ENCODE peak calls at places on chromosome 12, in ten cellular contexts. One of them, this sample, is unnamed.

GRCh38 chr12:14238224-14238792 is 127.2 kb upstream of the ATF7IP start:
- DNase-seq in HFFc6: peak; percentile 28
- DNase-seq in NCI-H1105 treated with DMSO at 0.1 percent for 48 hours: peak; percentile 53
- DNase-seq in stimulated activated CD4-positive, alpha-beta T cell treated with anti-CD3 and anti-CD28 coated beads, Interleukin-4, amount 100 ng/mL, for 24 hours: no peak
- DNase-seq in D721Med: no peak
- DNase-seq in activated naive CD8-positive, alpha-beta T cell treated with anti-CD3 and anti-CD28 coated beads for 36 hours: no peak
- DNase-seq in amniotic stem cell: peak; percentile 6
- DNase-seq in ELR: peak; percentile 61
- DNase-seq in HT-29: peak; percentile 63
- DNase-seq in body of pancreas: no peak
- DNase-seq in this sample: peak; percentile 51

GRCh38 chr12:11872055-11872454 is 198.7 kb upstream of the BCL2L14 start:
- DNase-seq in HFFc6: no peak
- DNase-seq in NCI-H1105 treated with DMSO at 0.1 percent for 48 hours: no peak
- DNase-seq in stimulated activated CD4-positive, alpha-beta T cell treated with anti-CD3 and anti-CD28 coated beads, Interleukin-4, amount 100 ng/mL, for 24 hours: no peak
- DNase-seq in D721Med: no peak
- DNase-seq in activated naive CD8-positive, alpha-beta T cell treated with anti-CD3 and anti-CD28 coated beads for 36 hours: no peak
- DNase-seq in amniotic stem cell: no peak
- DNase-seq in ELR: no peak
- DNase-seq in HT-29: no peak
- DNase-seq in body of pancreas: peak; percentile 20
- DNase-seq in this sample: no peak

GRCh38 chr12:113072136-113072535 is 15.6 kb downstream of the DTX1 start:
- DNase-seq in HFFc6: peak; percentile 26
- DNase-seq in NCI-H1105 treated with DMSO at 0.1 percent for 48 hours: no peak
- DNase-seq in stimulated activated CD4-positive, alpha-beta T cell treated with anti-CD3 and anti-CD28 coated beads, Interleukin-4, amount 100 ng/mL, for 24 hours: no peak
- DNase-seq in D721Med: no peak
- DNase-seq in activated naive CD8-positive, alpha-beta T cell treated with anti-CD3 and anti-CD28 coated beads for 36 hours: no peak
- DNase-seq in amniotic stem cell: no peak
- DNase-seq in ELR: no peak
- DNase-seq in HT-29: no peak
- DNase-seq in body of pancreas: no peak
- DNase-seq in this sample: no peak

GRCh38 chr12:118359541-118359915 is 13.2 kb downstream of the TAOK3 start:
- DNase-seq in HFFc6: no peak
- DNase-seq in NCI-H1105 treated with DMSO at 0.1 percent for 48 hours: no peak
- DNase-seq in stimulated activated CD4-positive, alpha-beta T cell treated with anti-CD3 and anti-CD28 coated beads, Interleukin-4, amount 100 ng/mL, for 24 hours: peak; percentile 23
- DNase-seq in D721Med: no peak
- DNase-seq in activated naive CD8-positive, alpha-beta T cell treated with anti-CD3 and anti-CD28 coated beads for 36 hours: peak; percentile 11
- DNase-seq in amniotic stem cell: no peak
- DNase-seq in ELR: no peak
- DNase-seq in HT-29: no peak
- DNase-seq in body of pancreas: no peak
- DNase-seq in this sample: no peak

GRCh38 chr12:10968765-10969456 is 17.8 kb downstream of the TAS2R50 start:
- DNase-seq in HFFc6: peak; percentile 19
- DNase-seq in NCI-H1105 treated with DMSO at 0.1 percent for 48 hours: no peak
- DNase-seq in stimulated activated CD4-positive, alpha-beta T cell treated with anti-CD3 and anti-CD28 coated beads, Interleukin-4, amount 100 ng/mL, for 24 hours: no peak
- DNase-seq in D721Med: no peak
- DNase-seq in activated naive CD8-positive, alpha-beta T cell treated with anti-CD3 and anti-CD28 coated beads for 36 hours: no peak
- DNase-seq in amniotic stem cell: no peak
- DNase-seq in ELR: peak; percentile 40
- DNase-seq in HT-29: no peak
- DNase-seq in body of pancreas: peak; percentile 34
- DNase-seq in this sample: no peak

GRCh38 chr12:22657538-22657937 is 32.6 kb downstream of the ETNK1 start:
- DNase-seq in HFFc6: no peak
- DNase-seq in NCI-H1105 treated with DMSO at 0.1 percent for 48 hours: no peak
- DNase-seq in stimulated activated CD4-positive, alpha-beta T cell treated with anti-CD3 and anti-CD28 coated beads, Interleukin-4, amount 100 ng/mL, for 24 hours: no peak
- DNase-seq in D721Med: no peak
- DNase-seq in activated naive CD8-positive, alpha-beta T cell treated with anti-CD3 and anti-CD28 coated beads for 36 hours: no peak
- DNase-seq in amniotic stem cell: no peak
- DNase-seq in ELR: peak; percentile 54
- DNase-seq in HT-29: no peak
- DNase-seq in body of pancreas: no peak
- DNase-seq in this sample: no peak

GRCh38 chr12:124861492-124861891 is 2.2 kb downstream of the SCARB1 start:
- DNase-seq in HFFc6: no peak
- DNase-seq in NCI-H1105 treated with DMSO at 0.1 percent for 48 hours: no peak
- DNase-seq in stimulated activated CD4-positive, alpha-beta T cell treated with anti-CD3 and anti-CD28 coated beads, Interleukin-4, amount 100 ng/mL, for 24 hours: no peak
- DNase-seq in D721Med: no peak
- DNase-seq in activated naive CD8-positive, alpha-beta T cell treated with anti-CD3 and anti-CD28 coated beads for 36 hours: no peak
- DNase-seq in amniotic stem cell: no peak
- DNase-seq in ELR: no peak
- DNase-seq in HT-29: peak; percentile 44
- DNase-seq in body of pancreas: no peak
- DNase-seq in this sample: no peak

GRCh38 chr12:77841467-77842054 is 10.9 kb downstream of the NAV3 start:
- DNase-seq in HFFc6: no peak
- DNase-seq in NCI-H1105 treated with DMSO at 0.1 percent for 48 hours: no peak
- DNase-seq in stimulated activated CD4-positive, alpha-beta T cell treated with anti-CD3 and anti-CD28 coated beads, Interleukin-4, amount 100 ng/mL, for 24 hours: no peak
- DNase-seq in D721Med: no peak
- DNase-seq in activated naive CD8-positive, alpha-beta T cell treated with anti-CD3 and anti-CD28 coated beads for 36 hours: no peak
- DNase-seq in amniotic stem cell: no peak
- DNase-seq in ELR: no peak
- DNase-seq in HT-29: peak; percentile 58
- DNase-seq in body of pancreas: no peak
- DNase-seq in this sample: peak; percentile 23

GRCh38 chr12:110278137-110278536 is 2.9 kb upstream of the ATP2A2 start:
- DNase-seq in HFFc6: no peak
- DNase-seq in NCI-H1105 treated with DMSO at 0.1 percent for 48 hours: no peak
- DNase-seq in stimulated activated CD4-positive, alpha-beta T cell treated with anti-CD3 and anti-CD28 coated beads, Interleukin-4, amount 100 ng/mL, for 24 hours: no peak
- DNase-seq in D721Med: no peak
- DNase-seq in activated naive CD8-positive, alpha-beta T cell treated with anti-CD3 and anti-CD28 coated beads for 36 hours: no peak
- DNase-seq in amniotic stem cell: no peak
- DNase-seq in ELR: no peak
- DNase-seq in HT-29: no peak
- DNase-seq in body of pancreas: no peak
- DNase-seq in this sample: no peak

GRCh38 chr12:25677180-25677937 is 124.3 kb upstream of the LMNTD1 start:
- DNase-seq in HFFc6: no peak
- DNase-seq in NCI-H1105 treated with DMSO at 0.1 percent for 48 hours: no peak
- DNase-seq in stimulated activated CD4-positive, alpha-beta T cell treated with anti-CD3 and anti-CD28 coated beads, Interleukin-4, amount 100 ng/mL, for 24 hours: no peak
- DNase-seq in D721Med: no peak
- DNase-seq in activated naive CD8-positive, alpha-beta T cell treated with anti-CD3 and anti-CD28 coated beads for 36 hours: no peak
- DNase-seq in amniotic stem cell: no peak
- DNase-seq in ELR: peak; percentile 39
- DNase-seq in HT-29: no peak
- DNase-seq in body of pancreas: no peak
- DNase-seq in this sample: no peak

GRCh38 chr12:75893758-75894157 is 137.8 kb downstream of the PHLDA1 start:
- DNase-seq in HFFc6: no peak
- DNase-seq in NCI-H1105 treated with DMSO at 0.1 percent for 48 hours: no peak
- DNase-seq in stimulated activated CD4-positive, alpha-beta T cell treated with anti-CD3 and anti-CD28 coated beads, Interleukin-4, amount 100 ng/mL, for 24 hours: no peak
- DNase-seq in D721Med: no peak
- DNase-seq in activated naive CD8-positive, alpha-beta T cell treated with anti-CD3 and anti-CD28 coated beads for 36 hours: no peak
- DNase-seq in amniotic stem cell: no peak
- DNase-seq in ELR: no peak
- DNase-seq in HT-29: no peak
- DNase-seq in body of pancreas: no peak
- DNase-seq in this sample: no peak

GRCh38 chr12:110279976-110280783 is 867 bp upstream of the ATP2A2 start:
- DNase-seq in HFFc6: no peak
- DNase-seq in NCI-H1105 treated with DMSO at 0.1 percent for 48 hours: peak; percentile 74
- DNase-seq in stimulated activated CD4-positive, alpha-beta T cell treated with anti-CD3 and anti-CD28 coated beads, Interleukin-4, amount 100 ng/mL, for 24 hours: peak; percentile 64
- DNase-seq in D721Med: no peak
- DNase-seq in activated naive CD8-positive, alpha-beta T cell treated with anti-CD3 and anti-CD28 coated beads for 36 hours: peak; percentile 60
- DNase-seq in amniotic stem cell: no peak
- DNase-seq in ELR: peak; percentile 72
- DNase-seq in HT-29: peak; percentile 74
- DNase-seq in body of pancreas: peak; percentile 50
- DNase-seq in this sample: peak; percentile 51

GRCh38 chr12:24197517-24197916 is 248.0 kb upstream of the SOX5 start:
- DNase-seq in HFFc6: no peak
- DNase-seq in NCI-H1105 treated with DMSO at 0.1 percent for 48 hours: no peak
- DNase-seq in stimulated activated CD4-positive, alpha-beta T cell treated with anti-CD3 and anti-CD28 coated beads, Interleukin-4, amount 100 ng/mL, for 24 hours: no peak
- DNase-seq in D721Med: no peak
- DNase-seq in activated naive CD8-positive, alpha-beta T cell treated with anti-CD3 and anti-CD28 coated beads for 36 hours: no peak
- DNase-seq in amniotic stem cell: no peak
- DNase-seq in ELR: no peak
- DNase-seq in HT-29: no peak
- DNase-seq in body of pancreas: no peak
- DNase-seq in this sample: peak; percentile 21

GRCh38 chr12:95607642-95608041 is 56.4 kb upstream of the USP44 start:
- DNase-seq in HFFc6: no peak
- DNase-seq in NCI-H1105 treated with DMSO at 0.1 percent for 48 hours: peak; percentile 90
- DNase-seq in stimulated activated CD4-positive, alpha-beta T cell treated with anti-CD3 and anti-CD28 coated beads, Interleukin-4, amount 100 ng/mL, for 24 hours: no peak
- DNase-seq in D721Med: no peak
- DNase-seq in activated naive CD8-positive, alpha-beta T cell treated with anti-CD3 and anti-CD28 coated beads for 36 hours: no peak
- DNase-seq in amniotic stem cell: no peak
- DNase-seq in ELR: no peak
- DNase-seq in HT-29: no peak
- DNase-seq in body of pancreas: peak; percentile 78
- DNase-seq in this sample: no peak

GRCh38 chr12:100157427-100157821 is 14.8 kb upstream of the BLTP3B start:
- DNase-seq in HFFc6: no peak
- DNase-seq in NCI-H1105 treated with DMSO at 0.1 percent for 48 hours: no peak
- DNase-seq in stimulated activated CD4-positive, alpha-beta T cell treated with anti-CD3 and anti-CD28 coated beads, Interleukin-4, amount 100 ng/mL, for 24 hours: no peak
- DNase-seq in D721Med: no peak
- DNase-seq in activated naive CD8-positive, alpha-beta T cell treated with anti-CD3 and anti-CD28 coated beads for 36 hours: no peak
- DNase-seq in amniotic stem cell: no peak
- DNase-seq in ELR: no peak
- DNase-seq in HT-29: no peak
- DNase-seq in body of pancreas: no peak
- DNase-seq in this sample: no peak

GRCh38 chr12:76201316-76201715 is 116.8 kb upstream of the NAP1L1 start:
- DNase-seq in HFFc6: no peak
- DNase-seq in NCI-H1105 treated with DMSO at 0.1 percent for 48 hours: no peak
- DNase-seq in stimulated activated CD4-positive, alpha-beta T cell treated with anti-CD3 and anti-CD28 coated beads, Interleukin-4, amount 100 ng/mL, for 24 hours: no peak
- DNase-seq in D721Med: no peak
- DNase-seq in activated naive CD8-positive, alpha-beta T cell treated with anti-CD3 and anti-CD28 coated beads for 36 hours: no peak
- DNase-seq in amniotic stem cell: no peak
- DNase-seq in ELR: peak; percentile 18
- DNase-seq in HT-29: no peak
- DNase-seq in body of pancreas: no peak
- DNase-seq in this sample: no peak

GRCh38 chr12:71194657-71195056 is 36.9 kb upstream of the TSPAN8 start:
- DNase-seq in HFFc6: no peak
- DNase-seq in NCI-H1105 treated with DMSO at 0.1 percent for 48 hours: no peak
- DNase-seq in stimulated activated CD4-positive, alpha-beta T cell treated with anti-CD3 and anti-CD28 coated beads, Interleukin-4, amount 100 ng/mL, for 24 hours: no peak
- DNase-seq in D721Med: no peak
- DNase-seq in activated naive CD8-positive, alpha-beta T cell treated with anti-CD3 and anti-CD28 coated beads for 36 hours: no peak
- DNase-seq in amniotic stem cell: no peak
- DNase-seq in ELR: no peak
- DNase-seq in HT-29: no peak
- DNase-seq in body of pancreas: no peak
- DNase-seq in this sample: no peak

GRCh38 chr12:4910502-4911315 is 1.0 kb downstream of the KCNA1 start:
- DNase-seq in HFFc6: no peak
- DNase-seq in NCI-H1105 treated with DMSO at 0.1 percent for 48 hours: no peak
- DNase-seq in stimulated activated CD4-positive, alpha-beta T cell treated with anti-CD3 and anti-CD28 coated beads, Interleukin-4, amount 100 ng/mL, for 24 hours: no peak
- DNase-seq in D721Med: peak; percentile 27
- DNase-seq in activated naive CD8-positive, alpha-beta T cell treated with anti-CD3 and anti-CD28 coated beads for 36 hours: no peak
- DNase-seq in amniotic stem cell: no peak
- DNase-seq in ELR: peak; percentile 2
- DNase-seq in HT-29: no peak
- DNase-seq in body of pancreas: no peak
- DNase-seq in this sample: no peak

GRCh38 chr12:83865431-83865830 is 1047.2 kb downstream of the SLC6A15 start:
- DNase-seq in HFFc6: no peak
- DNase-seq in NCI-H1105 treated with DMSO at 0.1 percent for 48 hours: no peak
- DNase-seq in stimulated activated CD4-positive, alpha-beta T cell treated with anti-CD3 and anti-CD28 coated beads, Interleukin-4, amount 100 ng/mL, for 24 hours: no peak
- DNase-seq in D721Med: no peak
- DNase-seq in activated naive CD8-positive, alpha-beta T cell treated with anti-CD3 and anti-CD28 coated beads for 36 hours: no peak
- DNase-seq in amniotic stem cell: no peak
- DNase-seq in ELR: no peak
- DNase-seq in HT-29: peak; percentile 8
- DNase-seq in body of pancreas: no peak
- DNase-seq in this sample: no peak

This sample was measured in SW480.